ENCODE peak calls at places on chromosomes 12 and 14, in five cellular contexts. V, P, N, Y and K are unnamed samples.

GRCh38 chr12:7310070-7310469 is 6.2 kb downstream of the ACSM4 start:
- DNase-seq in Y (no peak), P (no peak), N (no peak), V (no peak), K (no peak)

GRCh38 chr14:101828038-101828437 is 66.5 kb downstream of the PPP2R5C start:
- DNase-seq in Y (no peak), V (no peak), N (no peak), P (peak), K (no peak)

GRCh38 chr12:122005252-122005651 is 16.4 kb upstream of the BCL7A start:
- DNase-seq in P (no peak), Y (no peak), V (no peak), N (no peak), K (no peak)

GRCh38 chr14:104130974-104131651 is 7.3 kb upstream of the KIF26A start:
- DNase-seq in P (peak), V (peak), N (peak), Y (peak), K (no peak)

GRCh38 chr12:2259368-2259767 is 206.6 kb downstream of the CACNA1C start:
- DNase-seq in V (no peak), Y (no peak), P (no peak), N (no peak), K (no peak)

GRCh38 chr12:122306407-122306806 is 40.1 kb upstream of the VPS33A start:
- DNase-seq in Y (peak), N (no peak), P (no peak), V (peak), K (peak)

GRCh38 chr12:27843714-27844245 is 63.7 kb upstream of the MANSC4 start:
- DNase-seq in N (no peak), V (peak), Y (no peak), P (peak), K (peak)

GRCh38 chr12:45273717-45274271 is 57.9 kb downstream of the ANO6 start:
- DNase-seq in Y (no peak), P (peak), V (peak), N (peak), K (peak)

GRCh38 chr12:120287491-120287890 is 4.2 kb downstream of the RNU4-2 start:
- DNase-seq in V (no peak), P (no peak), Y (no peak), N (no peak), K (no peak)

GRCh38 chr12:49698619-49699545 is 8.3 kb downstream of the FMNL3 start:
- DNase-seq in Y (peak), N (no peak), P (peak), V (no peak), K (peak)

GRCh38 chr14:91116913-91117588 is 3.2 kb downstream of the DGLUCY start:
- DNase-seq in V (no peak), P (no peak), N (no peak), Y (no peak), K (no peak)

GRCh38 chr14:91835920-91836843 is 31.2 kb downstream of the TC2N start:
- DNase-seq in Y (peak), N (peak), P (no peak), V (no peak), K (peak)

GRCh38 chr12:65509953-65510352 is 231.5 kb downstream of the MSRB3 start:
- DNase-seq in V (no peak), Y (no peak), N (no peak), P (no peak), K (no peak)

GRCh38 chr14:35229495-35230089 is 62.6 kb upstream of the PSMA6 start:
- DNase-seq in N (peak), Y (no peak), V (peak), P (no peak), K (peak)

GRCh38 chr12:89857652-89858274 is 149.1 kb upstream of the ATP2B1 start:
- DNase-seq in N (no peak), P (no peak), V (no peak), Y (no peak), K (no peak)

GRCh38 chr14:64095620-64096019 is 198.6 kb downstream of the ESR2 start:
- DNase-seq in P (peak), N (no peak), Y (no peak), V (no peak), K (no peak)

GRCh38 chr12:28704477-28705169 is 444.5 kb upstream of the FAR2 start:
- DNase-seq in P (peak), Y (no peak), N (no peak), V (no peak), K (no peak)

GRCh38 chr12:42744539-42745156 is 155.1 kb upstream of the PRICKLE1 start:
- DNase-seq in N (no peak), P (no peak), Y (no peak), V (no peak), K (no peak)

GRCh38 chr14:77641207-77641533 is 24.7 kb upstream of the SPTLC2 start:
- DNase-seq in Y (no peak), P (no peak), V (no peak), N (no peak), K (no peak)

GRCh38 chr12:122527478-122527944 is 462 bp downstream of the KNTC1 start:
- DNase-seq in V (no peak), N (peak), Y (no peak), P (peak), K (peak)

GRCh38 chr12:76876696-76877229 is 2.1 kb downstream of the CSRP2 start:
- DNase-seq in P (no peak), Y (no peak), V (no peak), N (no peak), K (no peak)

GRCh38 chr14:52315355-52315718 is 1.2 kb downstream of the PTGER2 start:
- DNase-seq in P (peak), Y (no peak), V (no peak), N (no peak), K (no peak)

GRCh38 chr14:36162267-36162666 is 14.3 kb downstream of the PTCSC3 start:
- DNase-seq in Y (no peak), N (no peak), P (no peak), V (no peak), K (no peak)

GRCh38 chr12:7078163-7078562 is 14.1 kb downstream of the C1R start:
- DNase-seq in P (no peak), N (no peak), V (no peak), Y (no peak), K (no peak)

GRCh38 chr12:1013618-1014489 is 22.8 kb downstream of the ERC1 start:
- DNase-seq in P (peak), Y (no peak), V (no peak), N (no peak), K (no peak)

GRCh38 chr12:10097521-10097920 is 1.3 kb downstream of the CLEC1A start:
- DNase-seq in P (no peak), N (no peak), V (no peak), Y (no peak), K (no peak)

GRCh38 chr12:50314629-50315312 is 31.5 kb upstream of the LIMA1 start:
- DNase-seq in P (peak), N (peak), Y (no peak), V (peak), K (peak)

GRCh38 chr12:104480826-104481457 is 24.2 kb downstream of the CHST11 start:
- DNase-seq in V (no peak), Y (no peak), P (peak), N (no peak), K (peak)

DNA sequence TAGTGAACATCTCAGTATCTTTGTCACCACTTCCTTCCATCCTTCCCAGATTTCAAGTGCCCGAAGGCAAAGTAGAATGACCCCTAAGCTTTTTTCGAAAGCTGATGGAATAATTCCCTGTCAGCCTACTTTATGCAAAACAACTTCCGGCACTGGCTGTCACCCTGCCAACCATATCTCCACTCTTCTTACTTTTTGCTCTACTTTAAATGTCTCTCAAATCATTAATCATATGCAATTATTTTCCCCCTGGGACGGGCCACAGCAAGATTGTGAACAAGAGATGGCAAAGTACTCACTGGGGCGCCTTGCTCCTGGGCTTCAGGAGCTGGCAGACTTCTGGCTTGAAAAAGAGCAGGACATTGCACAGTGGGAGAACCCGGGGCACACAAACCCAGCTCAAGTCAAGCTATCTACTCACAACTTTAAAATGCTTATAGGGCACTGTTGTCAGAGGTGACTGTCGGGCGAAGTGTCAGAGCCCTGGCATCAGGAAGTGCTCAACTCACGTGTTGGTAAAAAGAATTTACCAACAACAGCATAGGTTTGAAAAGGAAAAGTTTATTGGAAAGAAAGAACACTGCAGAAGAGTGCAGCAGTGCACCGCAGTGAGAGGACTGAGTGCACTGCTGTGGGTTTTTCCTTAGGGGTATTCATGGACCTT is 373.4 kb downstream of the PAWR start:
- DNase-seq in V (no peak), P (no peak), Y (no peak), N (no peak), K (no peak)
- TF ChIP-seq MAFK in V (no peak), P (no peak), Y (no peak), N (no peak), K (no peak)

DNA sequence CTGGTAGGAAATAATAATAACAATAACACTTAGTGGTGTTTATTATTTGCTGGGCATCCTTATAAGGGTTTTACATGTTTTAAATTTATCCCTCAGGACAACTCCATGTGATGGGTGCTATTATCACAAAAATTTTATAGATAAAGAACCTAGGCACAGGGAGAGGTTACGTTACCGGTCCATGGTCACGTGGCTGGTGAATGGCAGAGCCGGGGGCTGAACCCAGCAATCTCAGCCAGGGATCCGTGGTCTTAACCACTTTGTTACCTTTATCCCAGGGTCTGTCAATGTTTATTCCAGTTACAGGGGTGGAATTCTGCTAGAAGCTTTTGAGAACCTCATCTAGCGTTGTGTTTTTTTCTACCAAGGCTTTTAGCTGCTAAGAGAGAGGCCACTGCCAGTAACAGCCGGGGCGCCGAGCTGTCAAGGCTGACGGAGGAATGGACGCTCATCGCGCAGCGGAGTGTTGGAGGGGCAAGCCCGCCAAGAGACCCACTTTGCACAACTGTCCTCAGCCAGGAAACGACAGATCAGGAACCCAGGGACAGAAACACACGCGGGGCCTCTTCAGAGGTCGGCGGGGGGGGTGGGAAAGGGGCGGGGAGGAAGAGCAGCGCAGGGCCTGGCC is 418 bp downstream of the AMN1 start:
- DNase-seq in Y (peak), N (peak), P (no peak), V (no peak), K (peak)
- H3K27ac ChIP-seq in Y (no peak), N (peak), P (peak), V (peak), K (peak)

GRCh38 chr14:54652188-54652889 is 85.4 kb downstream of the SAMD4A start:
- DNase-seq in N (peak), Y (no peak), V (peak), P (peak), K (no peak)
- TF ChIP-seq MAFK in N (peak), Y (no peak), V (no peak), P (peak), K (no peak)

GRCh38 chr12:132040906-132041606 is 91.3 kb downstream of the EP400 start:
- DNase-seq in V (no peak), P (no peak), Y (no peak), N (no peak), K (no peak)
- H3K27ac ChIP-seq in V (no peak), P (no peak), Y (no peak), N (no peak), K (no peak)

GRCh38 chr14:69260979-69261605 is 1.1 kb downstream of the GALNT16 start:
- DNase-seq in N (peak), V (no peak), Y (peak), P (no peak), K (peak)

GRCh38 chr14:69261761-69262331 is 1.9 kb downstream of the GALNT16 start:
- DNase-seq in Y (peak), N (no peak), P (peak), V (peak), K (no peak)

GRCh38 chr14:69259176-69259530 is 805 bp upstream of the GALNT16 start:
- DNase-seq in N (no peak), V (no peak), Y (no peak), P (no peak), K (no peak)

GRCh38 chr14:69260246-69260978 is 454 bp downstream of the GALNT16 start:
- DNase-seq in N (no peak), Y (peak), V (no peak), P (peak), K (no peak)

GRCh38 chr14:69259531-69260245 is at the start of gene GALNT16:
- DNase-seq in Y (peak), N (peak), P (peak), V (no peak), K (peak)
- TF ChIP-seq MAFK in Y (no peak), N (no peak), P (no peak), V (no peak), K (no peak)

DNA sequence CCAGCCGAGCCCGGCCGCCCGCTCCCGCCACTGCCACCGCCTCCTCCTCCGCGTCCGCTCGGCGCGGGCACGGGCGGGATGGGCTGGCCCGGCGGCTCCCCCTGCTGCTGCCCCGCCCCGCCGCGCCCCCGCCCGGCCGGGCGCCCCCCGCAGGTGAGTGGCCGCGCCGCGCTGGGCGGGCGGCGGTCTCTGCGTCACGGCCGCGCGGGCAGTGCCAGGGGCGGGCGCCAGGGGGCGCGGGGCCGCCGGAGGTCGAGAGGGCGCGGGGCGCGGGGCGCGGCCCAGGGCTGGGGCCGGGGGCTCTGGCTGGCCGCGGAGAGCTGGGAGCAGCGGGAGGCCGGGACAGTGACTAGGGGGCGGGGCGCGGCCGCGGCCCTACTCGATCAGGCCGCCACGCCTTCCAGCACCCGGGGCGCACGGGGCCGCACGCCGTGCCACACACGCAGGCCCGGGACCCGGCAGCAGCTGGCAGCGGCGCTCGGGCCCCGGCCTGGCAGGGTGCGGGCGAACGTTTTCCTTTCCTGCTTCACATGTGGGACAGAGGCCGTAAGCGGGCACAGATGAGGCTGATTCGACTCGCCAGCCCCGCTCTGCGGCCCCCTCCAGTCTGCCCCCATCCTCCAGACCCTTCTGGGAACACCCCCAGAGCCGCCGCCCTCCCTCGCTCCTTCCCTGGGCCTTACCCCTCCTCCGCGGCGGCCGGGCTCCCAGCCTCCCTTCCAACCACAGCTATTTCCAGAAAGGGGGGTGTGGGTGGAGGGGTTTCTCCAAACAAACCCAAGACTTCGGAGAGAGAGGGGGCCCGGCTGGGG is 2.4 kb upstream of the TNS2 start:
- DNase-seq in P (peak), V (peak), N (peak), Y (peak), K (peak)
- H3K27ac ChIP-seq in P (peak), V (peak), N (peak), Y (no peak), K (peak)